ENCODE peak calls at places on chromosomes 11 and 22, in ten cellular contexts. One of them, this sample, is unnamed.

GRCh38 chr22:44625981-44626687 is 75.9 kb upstream of the PRR5 start:
- DNase-seq in HS-5: no peak
- DNase-seq in cardiac fibroblast: peak; percentile 64
- DNase-seq in pulmonary artery endothelial cell: no peak
- DNase-seq in lower lobe of right lung: peak; percentile 77
- DNase-seq in putamen: peak; percentile 37
- DNase-seq in GM13976: peak; percentile 89
- DNase-seq in activated CD8-positive, alpha-beta memory T cell treated with anti-CD3 and anti-CD28 coated beads for 24 hours: peak; percentile 90
- DNase-seq in body of pancreas: peak; percentile 72
- DNase-seq in caudate nucleus: peak; percentile 37
- DNase-seq in this sample: peak; percentile 74

GRCh38 chr11:41486436-41486835 is 27.0 kb upstream of the LRRC4C start:
- DNase-seq in HS-5: no peak
- DNase-seq in cardiac fibroblast: peak; percentile 26
- DNase-seq in pulmonary artery endothelial cell: no peak
- DNase-seq in lower lobe of right lung: no peak
- DNase-seq in putamen: no peak
- DNase-seq in GM13976: no peak
- DNase-seq in activated CD8-positive, alpha-beta memory T cell treated with anti-CD3 and anti-CD28 coated beads for 24 hours: no peak
- DNase-seq in body of pancreas: no peak
- DNase-seq in caudate nucleus: no peak
- DNase-seq in this sample: no peak

GRCh38 chr11:65417702-65418430 is 4.7 kb upstream of the NEAT1 start:
- DNase-seq in HS-5: no peak
- DNase-seq in cardiac fibroblast: peak; percentile 25
- DNase-seq in pulmonary artery endothelial cell: no peak
- DNase-seq in lower lobe of right lung: peak; percentile 72
- DNase-seq in putamen: no peak
- DNase-seq in GM13976: peak; percentile 57
- DNase-seq in activated CD8-positive, alpha-beta memory T cell treated with anti-CD3 and anti-CD28 coated beads for 24 hours: peak; percentile 83
- DNase-seq in body of pancreas: peak; percentile 33
- DNase-seq in caudate nucleus: no peak
- DNase-seq in this sample: no peak

GRCh38 chr22:42670921-42671709 is 21.9 kb upstream of the CYB5R3 start:
- DNase-seq in HS-5: no peak
- DNase-seq in cardiac fibroblast: peak; percentile 52
- DNase-seq in pulmonary artery endothelial cell: peak; percentile 44
- DNase-seq in lower lobe of right lung: no peak
- DNase-seq in putamen: no peak
- DNase-seq in GM13976: no peak
- DNase-seq in activated CD8-positive, alpha-beta memory T cell treated with anti-CD3 and anti-CD28 coated beads for 24 hours: no peak
- DNase-seq in body of pancreas: no peak
- DNase-seq in caudate nucleus: no peak
- DNase-seq in this sample: no peak

GRCh38 chr11:9760180-9760550 is 96.3 kb downstream of the SWAP70 start:
- DNase-seq in HS-5: no peak
- DNase-seq in cardiac fibroblast: peak; percentile 97
- DNase-seq in pulmonary artery endothelial cell: no peak
- DNase-seq in lower lobe of right lung: peak; percentile 65
- DNase-seq in putamen: no peak
- DNase-seq in GM13976: no peak
- DNase-seq in activated CD8-positive, alpha-beta memory T cell treated with anti-CD3 and anti-CD28 coated beads for 24 hours: no peak
- DNase-seq in body of pancreas: peak; percentile 48
- DNase-seq in caudate nucleus: peak; percentile 29
- DNase-seq in this sample: no peak

GRCh38 chr22:37499789-37500188 is 13.6 kb upstream of the MFNG start:
- DNase-seq in HS-5: no peak
- DNase-seq in cardiac fibroblast: no peak
- DNase-seq in pulmonary artery endothelial cell: no peak
- DNase-seq in lower lobe of right lung: no peak
- DNase-seq in putamen: no peak
- DNase-seq in GM13976: no peak
- DNase-seq in activated CD8-positive, alpha-beta memory T cell treated with anti-CD3 and anti-CD28 coated beads for 24 hours: no peak
- DNase-seq in body of pancreas: no peak
- DNase-seq in caudate nucleus: no peak
- DNase-seq in this sample: no peak

GRCh38 chr11:124961972-124962609 is 8.1 kb downstream of the CCDC15 start:
- DNase-seq in HS-5: peak; percentile 50
- DNase-seq in cardiac fibroblast: peak; percentile 90
- DNase-seq in pulmonary artery endothelial cell: peak; percentile 56
- DNase-seq in lower lobe of right lung: no peak
- DNase-seq in putamen: peak; percentile 81
- DNase-seq in GM13976: peak; percentile 65
- DNase-seq in activated CD8-positive, alpha-beta memory T cell treated with anti-CD3 and anti-CD28 coated beads for 24 hours: no peak
- DNase-seq in body of pancreas: no peak
- DNase-seq in caudate nucleus: no peak
- DNase-seq in this sample: no peak

GRCh38 chr11:61954106-61955030 is 4.2 kb downstream of the BEST1 start:
- DNase-seq in HS-5: no peak
- DNase-seq in cardiac fibroblast: no peak
- DNase-seq in pulmonary artery endothelial cell: no peak
- DNase-seq in lower lobe of right lung: no peak
- DNase-seq in putamen: no peak
- DNase-seq in GM13976: no peak
- DNase-seq in activated CD8-positive, alpha-beta memory T cell treated with anti-CD3 and anti-CD28 coated beads for 24 hours: no peak
- DNase-seq in body of pancreas: no peak
- DNase-seq in caudate nucleus: no peak
- DNase-seq in this sample: no peak

GRCh38 chr11:76600124-76600655 is 70.4 kb downstream of the LRRC32 start:
- DNase-seq in HS-5: no peak
- DNase-seq in cardiac fibroblast: no peak
- DNase-seq in pulmonary artery endothelial cell: no peak
- DNase-seq in lower lobe of right lung: no peak
- DNase-seq in putamen: no peak
- DNase-seq in GM13976: no peak
- DNase-seq in activated CD8-positive, alpha-beta memory T cell treated with anti-CD3 and anti-CD28 coated beads for 24 hours: peak; percentile 50
- DNase-seq in body of pancreas: no peak
- DNase-seq in caudate nucleus: no peak
- DNase-seq in this sample: no peak

GRCh38 chr11:2579315-2580060 is 120.3 kb downstream of the KCNQ1OT1 start:
- DNase-seq in HS-5: no peak
- DNase-seq in cardiac fibroblast: no peak
- DNase-seq in pulmonary artery endothelial cell: no peak
- DNase-seq in lower lobe of right lung: peak; percentile 36
- DNase-seq in putamen: no peak
- DNase-seq in GM13976: no peak
- DNase-seq in activated CD8-positive, alpha-beta memory T cell treated with anti-CD3 and anti-CD28 coated beads for 24 hours: no peak
- DNase-seq in body of pancreas: peak; percentile 10
- DNase-seq in caudate nucleus: no peak
- DNase-seq in this sample: no peak

GRCh38 chr22:46007003-46007847 is 30.3 kb upstream of the WNT7B start:
- DNase-seq in HS-5: no peak
- DNase-seq in cardiac fibroblast: peak; percentile 88
- DNase-seq in pulmonary artery endothelial cell: no peak
- DNase-seq in lower lobe of right lung: peak; percentile 75
- DNase-seq in putamen: no peak
- DNase-seq in GM13976: no peak
- DNase-seq in activated CD8-positive, alpha-beta memory T cell treated with anti-CD3 and anti-CD28 coated beads for 24 hours: no peak
- DNase-seq in body of pancreas: peak; percentile 54
- DNase-seq in caudate nucleus: no peak
- DNase-seq in this sample: peak; percentile 84

GRCh38 chr22:31135706-31136105 is 4.6 kb downstream of the PLA2G3 start:
- DNase-seq in HS-5: no peak
- DNase-seq in cardiac fibroblast: no peak
- DNase-seq in pulmonary artery endothelial cell: no peak
- DNase-seq in lower lobe of right lung: no peak
- DNase-seq in putamen: no peak
- DNase-seq in GM13976: no peak
- DNase-seq in activated CD8-positive, alpha-beta memory T cell treated with anti-CD3 and anti-CD28 coated beads for 24 hours: no peak
- DNase-seq in body of pancreas: no peak
- DNase-seq in caudate nucleus: no peak
- DNase-seq in this sample: no peak

GRCh38 chr11:33434294-33434693 is 177.1 kb downstream of the HIPK3 start:
- DNase-seq in HS-5: no peak
- DNase-seq in cardiac fibroblast: no peak
- DNase-seq in pulmonary artery endothelial cell: no peak
- DNase-seq in lower lobe of right lung: no peak
- DNase-seq in putamen: no peak
- DNase-seq in GM13976: no peak
- DNase-seq in activated CD8-positive, alpha-beta memory T cell treated with anti-CD3 and anti-CD28 coated beads for 24 hours: no peak
- DNase-seq in body of pancreas: no peak
- DNase-seq in caudate nucleus: no peak
- DNase-seq in this sample: no peak

GRCh38 chr11:132347156-132348090 is 977.0 kb downstream of the NTM start:
- DNase-seq in HS-5: no peak
- DNase-seq in cardiac fibroblast: no peak
- DNase-seq in pulmonary artery endothelial cell: no peak
- DNase-seq in lower lobe of right lung: no peak
- DNase-seq in putamen: peak; percentile 7
- DNase-seq in GM13976: peak; percentile 4
- DNase-seq in activated CD8-positive, alpha-beta memory T cell treated with anti-CD3 and anti-CD28 coated beads for 24 hours: no peak
- DNase-seq in body of pancreas: no peak
- DNase-seq in caudate nucleus: no peak
- DNase-seq in this sample: no peak

GRCh38 chr22:20750461-20751184 is 23.3 kb upstream of the SERPIND1 start:
- DNase-seq in HS-5: peak; percentile 25
- DNase-seq in cardiac fibroblast: peak; percentile 92
- DNase-seq in pulmonary artery endothelial cell: peak; percentile 57
- DNase-seq in lower lobe of right lung: no peak
- DNase-seq in putamen: no peak
- DNase-seq in GM13976: peak; percentile 81
- DNase-seq in activated CD8-positive, alpha-beta memory T cell treated with anti-CD3 and anti-CD28 coated beads for 24 hours: peak; percentile 67
- DNase-seq in body of pancreas: peak; percentile 21
- DNase-seq in caudate nucleus: no peak
- DNase-seq in this sample: no peak

GRCh38 chr11:38971141-38971540 is 2373.1 kb upstream of the RAG2 start:
- DNase-seq in HS-5: no peak
- DNase-seq in cardiac fibroblast: peak; percentile 0
- DNase-seq in pulmonary artery endothelial cell: no peak
- DNase-seq in lower lobe of right lung: no peak
- DNase-seq in putamen: no peak
- DNase-seq in GM13976: no peak
- DNase-seq in activated CD8-positive, alpha-beta memory T cell treated with anti-CD3 and anti-CD28 coated beads for 24 hours: no peak
- DNase-seq in body of pancreas: no peak
- DNase-seq in caudate nucleus: no peak
- DNase-seq in this sample: no peak

GRCh38 chr11:43269229-43269928 is 42.4 kb upstream of the API5 start:
- DNase-seq in HS-5: no peak
- DNase-seq in cardiac fibroblast: no peak
- DNase-seq in pulmonary artery endothelial cell: no peak
- DNase-seq in lower lobe of right lung: no peak
- DNase-seq in putamen: no peak
- DNase-seq in GM13976: no peak
- DNase-seq in activated CD8-positive, alpha-beta memory T cell treated with anti-CD3 and anti-CD28 coated beads for 24 hours: no peak
- DNase-seq in body of pancreas: no peak
- DNase-seq in caudate nucleus: no peak
- DNase-seq in this sample: no peak

GRCh38 chr11:64599698-64600211 is 8.7 kb downstream of the SLC22A12 start:
- DNase-seq in HS-5: no peak
- DNase-seq in cardiac fibroblast: no peak
- DNase-seq in pulmonary artery endothelial cell: no peak
- DNase-seq in lower lobe of right lung: no peak
- DNase-seq in putamen: no peak
- DNase-seq in GM13976: no peak
- DNase-seq in activated CD8-positive, alpha-beta memory T cell treated with anti-CD3 and anti-CD28 coated beads for 24 hours: no peak
- DNase-seq in body of pancreas: no peak
- DNase-seq in caudate nucleus: no peak
- DNase-seq in this sample: no peak

GRCh38 chr22:35949243-35949642 is 79.4 kb downstream of the RBFOX2 start:
- DNase-seq in HS-5: no peak
- DNase-seq in cardiac fibroblast: no peak
- DNase-seq in pulmonary artery endothelial cell: no peak
- DNase-seq in lower lobe of right lung: no peak
- DNase-seq in putamen: no peak
- DNase-seq in GM13976: no peak
- DNase-seq in activated CD8-positive, alpha-beta memory T cell treated with anti-CD3 and anti-CD28 coated beads for 24 hours: no peak
- DNase-seq in body of pancreas: no peak
- DNase-seq in caudate nucleus: no peak
- DNase-seq in this sample: no peak

GRCh38 chr22:26432619-26433311 is 3.7 kb downstream of the ASPHD2 start:
- DNase-seq in HS-5: no peak
- DNase-seq in cardiac fibroblast: no peak
- DNase-seq in pulmonary artery endothelial cell: no peak
- DNase-seq in lower lobe of right lung: no peak
- DNase-seq in putamen: no peak
- DNase-seq in GM13976: peak; percentile 35
- DNase-seq in activated CD8-positive, alpha-beta memory T cell treated with anti-CD3 and anti-CD28 coated beads for 24 hours: no peak
- DNase-seq in body of pancreas: no peak
- DNase-seq in caudate nucleus: no peak
- DNase-seq in this sample: no peak

GRCh38 chr11:32137263-32137662 is 46.4 kb downstream of the RCN1 start:
- DNase-seq in HS-5: peak; percentile 98
- DNase-seq in cardiac fibroblast: peak; percentile 99
- DNase-seq in pulmonary artery endothelial cell: peak; percentile 86
- DNase-seq in lower lobe of right lung: no peak
- DNase-seq in putamen: no peak
- DNase-seq in GM13976: no peak
- DNase-seq in activated CD8-positive, alpha-beta memory T cell treated with anti-CD3 and anti-CD28 coated beads for 24 hours: no peak
- DNase-seq in body of pancreas: no peak
- DNase-seq in caudate nucleus: no peak
- DNase-seq in this sample: no peak

GRCh38 chr11:128480665-128481064 is 106.7 kb downstream of the ETS1 start:
- DNase-seq in HS-5: no peak
- DNase-seq in cardiac fibroblast: no peak
- DNase-seq in pulmonary artery endothelial cell: no peak
- DNase-seq in lower lobe of right lung: no peak
- DNase-seq in putamen: no peak
- DNase-seq in GM13976: no peak
- DNase-seq in activated CD8-positive, alpha-beta memory T cell treated with anti-CD3 and anti-CD28 coated beads for 24 hours: no peak
- DNase-seq in body of pancreas: no peak
- DNase-seq in caudate nucleus: no peak
- DNase-seq in this sample: no peak

GRCh38 chr11:20355221-20356219 is 8.0 kb upstream of the HTATIP2 start:
- DNase-seq in HS-5: no peak
- DNase-seq in cardiac fibroblast: peak; percentile 68
- DNase-seq in pulmonary artery endothelial cell: no peak
- DNase-seq in lower lobe of right lung: no peak
- DNase-seq in putamen: no peak
- DNase-seq in GM13976: no peak
- DNase-seq in activated CD8-positive, alpha-beta memory T cell treated with anti-CD3 and anti-CD28 coated beads for 24 hours: no peak
- DNase-seq in body of pancreas: peak; percentile 27
- DNase-seq in caudate nucleus: no peak
- DNase-seq in this sample: no peak

GRCh38 chr11:61635787-61636186 is 44.4 kb upstream of the DAGLA start:
- DNase-seq in HS-5: no peak
- DNase-seq in cardiac fibroblast: no peak
- DNase-seq in pulmonary artery endothelial cell: no peak
- DNase-seq in lower lobe of right lung: no peak
- DNase-seq in putamen: no peak
- DNase-seq in GM13976: no peak
- DNase-seq in activated CD8-positive, alpha-beta memory T cell treated with anti-CD3 and anti-CD28 coated beads for 24 hours: no peak
- DNase-seq in body of pancreas: no peak
- DNase-seq in caudate nucleus: no peak
- DNase-seq in this sample: no peak

GRCh38 chr22:38758276-38758945 is 2.6 kb upstream of the SUN2 start:
- DNase-seq in HS-5: no peak
- DNase-seq in cardiac fibroblast: no peak
- DNase-seq in pulmonary artery endothelial cell: no peak
- DNase-seq in lower lobe of right lung: no peak
- DNase-seq in putamen: no peak
- DNase-seq in GM13976: peak; percentile 67
- DNase-seq in activated CD8-positive, alpha-beta memory T cell treated with anti-CD3 and anti-CD28 coated beads for 24 hours: peak; percentile 85
- DNase-seq in body of pancreas: no peak
- DNase-seq in caudate nucleus: no peak
- DNase-seq in this sample: no peak

GRCh38 chr11:96331556-96332168 is 11.3 kb downstream of the MAML2 start:
- DNase-seq in HS-5: no peak
- DNase-seq in cardiac fibroblast: peak; percentile 51
- DNase-seq in pulmonary artery endothelial cell: no peak
- DNase-seq in lower lobe of right lung: peak; percentile 79
- DNase-seq in putamen: no peak
- DNase-seq in GM13976: no peak
- DNase-seq in activated CD8-positive, alpha-beta memory T cell treated with anti-CD3 and anti-CD28 coated beads for 24 hours: no peak
- DNase-seq in body of pancreas: no peak
- DNase-seq in caudate nucleus: no peak
- DNase-seq in this sample: no peak

GRCh38 chr11:48058064-48058463 is 77.7 kb downstream of the PTPRJ start:
- DNase-seq in HS-5: no peak
- DNase-seq in cardiac fibroblast: no peak
- DNase-seq in pulmonary artery endothelial cell: no peak
- DNase-seq in lower lobe of right lung: no peak
- DNase-seq in putamen: no peak
- DNase-seq in GM13976: no peak
- DNase-seq in activated CD8-positive, alpha-beta memory T cell treated with anti-CD3 and anti-CD28 coated beads for 24 hours: no peak
- DNase-seq in body of pancreas: no peak
- DNase-seq in caudate nucleus: no peak
- DNase-seq in this sample: no peak

This sample was measured in CD14-positive monocyte.